ENCODE peak calls at places on chromosomes 13 and 19, in four cellular contexts. One of them, this sample, is unnamed.

GRCh38 chr13:25775986-25776385 is 275.8 kb downstream of the SHISA2 start:
- DNase-seq in GM12878: no peak
- DNase-seq in H1: no peak
- DNase-seq in K562: no peak
- DNase-seq in this sample: no peak

GRCh38 chr13:108155185-108156106 is 59.9 kb downstream of the LIG4 start:
- DNase-seq in GM12878: no peak
- DNase-seq in H1: peak
- DNase-seq in K562: peak
- DNase-seq in this sample: peak

GRCh38 chr13:67100723-67101122 is 129.4 kb downstream of the PCDH9 start:
- DNase-seq in GM12878: no peak
- DNase-seq in H1: no peak
- DNase-seq in K562: no peak
- DNase-seq in this sample: no peak

GRCh38 chr19:8320564-8321066 is 560 bp downstream of the NDUFA7 start:
- DNase-seq in GM12878: no peak
- DNase-seq in H1: no peak
- DNase-seq in K562: no peak
- DNase-seq in this sample: peak

GRCh38 chr13:31053098-31053497 is 108.6 kb downstream of the HSPH1 start:
- DNase-seq in GM12878: no peak
- DNase-seq in H1: no peak
- DNase-seq in K562: no peak
- DNase-seq in this sample: no peak

GRCh38 chr13:34751044-34751443 is 191.0 kb upstream of the NBEA start:
- DNase-seq in GM12878: no peak
- DNase-seq in H1: no peak
- DNase-seq in K562: no peak
- DNase-seq in this sample: no peak

GRCh38 chr13:70237131-70237530 is 128.9 kb upstream of the KLHL1 start:
- DNase-seq in GM12878: no peak
- DNase-seq in H1: no peak
- DNase-seq in K562: no peak
- DNase-seq in this sample: no peak

GRCh38 chr13:113366031-113366588 is 2.2 kb upstream of the GRTP1 start:
- DNase-seq in GM12878: no peak
- DNase-seq in H1: peak
- DNase-seq in K562: no peak
- DNase-seq in this sample: no peak

GRCh38 chr19:12987781-12988180 is 7.5 kb upstream of the NFIX start:
- DNase-seq in GM12878: no peak
- DNase-seq in H1: no peak
- DNase-seq in K562: no peak
- DNase-seq in this sample: no peak

GRCh38 chr19:45474941-45475516 is 7.2 kb downstream of the FOSB start:
- DNase-seq in GM12878: no peak
- DNase-seq in H1: no peak
- DNase-seq in K562: no peak
- DNase-seq in this sample: no peak

GRCh38 chr19:21697171-21697570 is 70.2 kb downstream of the ZNF100 start:
- DNase-seq in GM12878: no peak
- DNase-seq in H1: no peak
- DNase-seq in K562: no peak
- DNase-seq in this sample: no peak

GRCh38 chr19:41031926-41032325 is 40.8 kb downstream of the CYP2B6 start:
- DNase-seq in GM12878: no peak
- DNase-seq in H1: no peak
- DNase-seq in K562: no peak
- DNase-seq in this sample: no peak

GRCh38 chr13:31073859-31074718 is 87.6 kb downstream of the HSPH1 start:
- DNase-seq in GM12878: peak
- DNase-seq in H1: no peak
- DNase-seq in K562: no peak
- DNase-seq in this sample: no peak

GRCh38 chr19:13060233-13060963 is 42.3 kb downstream of the LYL1 start:
- DNase-seq in GM12878: no peak
- DNase-seq in H1: peak
- DNase-seq in K562: peak
- DNase-seq in this sample: peak

GRCh38 chr13:111156421-111156820 is 41.3 kb downstream of the ARHGEF7 start:
- DNase-seq in GM12878: no peak
- DNase-seq in H1: no peak
- DNase-seq in K562: no peak
- DNase-seq in this sample: no peak

GRCh38 chr13:113771709-113772331 is 12.8 kb downstream of the TMEM255B start:
- DNase-seq in GM12878: no peak
- DNase-seq in H1: no peak
- DNase-seq in K562: no peak
- DNase-seq in this sample: no peak

GRCh38 chr19:54153731-54154326 is 5.7 kb downstream of the LENG1 start:
- DNase-seq in GM12878: no peak
- DNase-seq in H1: no peak
- DNase-seq in K562: no peak
- DNase-seq in this sample: no peak

GRCh38 chr19:4732680-4733114 is 9.1 kb upstream of the DPP9 start:
- DNase-seq in GM12878: no peak
- DNase-seq in H1: peak
- DNase-seq in K562: peak
- DNase-seq in this sample: peak

GRCh38 chr19:3785938-3786824 is at the start of gene MATK:
- DNase-seq in GM12878: no peak
- DNase-seq in H1: peak
- DNase-seq in K562: peak
- DNase-seq in this sample: no peak

GRCh38 chr13:95552208-95552538 is 347 bp upstream of the CLDN10 start:
- DNase-seq in GM12878: no peak
- DNase-seq in H1: no peak
- DNase-seq in K562: no peak
- DNase-seq in this sample: no peak

GRCh38 chr13:60267498-60268202 is 103.9 kb upstream of the DIAPH3 start:
- DNase-seq in GM12878: no peak
- DNase-seq in H1: peak
- DNase-seq in K562: no peak
- DNase-seq in this sample: no peak

GRCh38 chr19:13022111-13022858 is 27.0 kb downstream of the NFIX start:
- DNase-seq in GM12878: no peak
- DNase-seq in H1: no peak
- DNase-seq in K562: no peak
- DNase-seq in this sample: no peak

GRCh38 chr13:95185851-95186250 is 115.4 kb downstream of the ABCC4 start:
- DNase-seq in GM12878: no peak
- DNase-seq in H1: no peak
- DNase-seq in K562: no peak
- DNase-seq in this sample: no peak

GRCh38 chr13:50527612-50528509 is 315.6 kb downstream of the DLEU7 start:
- DNase-seq in GM12878: no peak
- DNase-seq in H1: no peak
- DNase-seq in K562: no peak
- DNase-seq in this sample: no peak

GRCh38 chr19:14542721-14543328 is 13.4 kb downstream of the TECR start:
- DNase-seq in GM12878: no peak
- DNase-seq in H1: no peak
- DNase-seq in K562: peak
- DNase-seq in this sample: no peak
- TF ChIP-seq CBX5 in GM12878: no peak
- TF ChIP-seq CBX5 in H1: no peak
- TF ChIP-seq CBX5 in K562: no peak
- TF ChIP-seq CBX5 in this sample: no peak

DNA sequence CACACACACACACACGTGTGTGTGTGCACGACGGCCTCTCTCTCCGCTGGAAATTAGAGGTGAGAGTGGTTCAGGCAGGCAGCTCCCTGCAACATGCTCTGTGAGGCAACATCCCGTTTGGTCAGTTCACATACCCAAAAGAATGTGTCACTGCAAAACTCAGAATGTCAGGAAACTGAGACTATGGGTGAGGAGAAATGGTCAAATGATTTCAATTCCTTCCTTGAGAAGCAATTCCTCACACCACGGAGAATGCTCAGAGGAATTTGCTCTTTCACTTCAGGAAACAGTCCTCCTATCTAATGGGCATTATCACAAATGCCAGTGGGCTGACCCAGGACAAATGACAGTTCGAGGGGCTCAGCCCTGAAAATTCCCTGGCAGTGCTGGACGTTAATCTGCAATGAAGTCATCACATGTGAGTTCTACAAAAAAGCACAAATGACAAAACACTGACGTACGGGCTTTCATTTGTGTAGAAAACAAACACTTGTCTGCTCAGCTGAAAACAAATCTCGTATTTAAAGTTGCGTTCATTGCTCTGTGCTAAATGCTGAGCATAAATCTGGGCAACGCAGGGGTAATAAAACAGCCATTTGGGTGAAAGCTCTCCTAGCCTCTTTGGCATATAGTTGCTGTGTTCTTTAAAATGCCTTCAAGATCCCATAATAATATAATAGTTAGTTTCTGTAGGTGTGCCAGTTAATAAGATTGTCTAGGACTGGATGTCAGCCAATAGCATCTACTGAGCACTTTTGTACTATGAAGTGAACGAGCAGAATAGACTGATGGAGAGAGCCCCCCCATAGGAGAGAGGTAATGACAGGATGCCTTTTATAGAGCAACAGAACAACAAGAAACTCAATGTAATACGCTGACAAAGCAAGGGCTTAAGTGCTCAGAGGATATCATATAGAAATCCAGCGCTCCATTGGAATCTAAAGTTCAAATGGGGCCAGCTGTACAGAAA is 18.7 kb upstream of the LATS2 start:
- DNase-seq in GM12878: no peak
- DNase-seq in H1: no peak
- DNase-seq in K562: no peak
- DNase-seq in this sample: peak
- TF ChIP-seq CBX5 in GM12878: no peak
- TF ChIP-seq CBX5 in H1: no peak
- TF ChIP-seq CBX5 in K562: no peak
- TF ChIP-seq CBX5 in this sample: no peak

GRCh38 chr13:73403362-73404150 is 344.8 kb downstream of the KLF5 start:
- DNase-seq in GM12878: no peak
- DNase-seq in H1: no peak
- DNase-seq in K562: no peak
- DNase-seq in this sample: no peak
- TF ChIP-seq CBX5 in GM12878: no peak
- TF ChIP-seq CBX5 in H1: no peak
- TF ChIP-seq CBX5 in K562: no peak
- TF ChIP-seq CBX5 in this sample: no peak

DNA sequence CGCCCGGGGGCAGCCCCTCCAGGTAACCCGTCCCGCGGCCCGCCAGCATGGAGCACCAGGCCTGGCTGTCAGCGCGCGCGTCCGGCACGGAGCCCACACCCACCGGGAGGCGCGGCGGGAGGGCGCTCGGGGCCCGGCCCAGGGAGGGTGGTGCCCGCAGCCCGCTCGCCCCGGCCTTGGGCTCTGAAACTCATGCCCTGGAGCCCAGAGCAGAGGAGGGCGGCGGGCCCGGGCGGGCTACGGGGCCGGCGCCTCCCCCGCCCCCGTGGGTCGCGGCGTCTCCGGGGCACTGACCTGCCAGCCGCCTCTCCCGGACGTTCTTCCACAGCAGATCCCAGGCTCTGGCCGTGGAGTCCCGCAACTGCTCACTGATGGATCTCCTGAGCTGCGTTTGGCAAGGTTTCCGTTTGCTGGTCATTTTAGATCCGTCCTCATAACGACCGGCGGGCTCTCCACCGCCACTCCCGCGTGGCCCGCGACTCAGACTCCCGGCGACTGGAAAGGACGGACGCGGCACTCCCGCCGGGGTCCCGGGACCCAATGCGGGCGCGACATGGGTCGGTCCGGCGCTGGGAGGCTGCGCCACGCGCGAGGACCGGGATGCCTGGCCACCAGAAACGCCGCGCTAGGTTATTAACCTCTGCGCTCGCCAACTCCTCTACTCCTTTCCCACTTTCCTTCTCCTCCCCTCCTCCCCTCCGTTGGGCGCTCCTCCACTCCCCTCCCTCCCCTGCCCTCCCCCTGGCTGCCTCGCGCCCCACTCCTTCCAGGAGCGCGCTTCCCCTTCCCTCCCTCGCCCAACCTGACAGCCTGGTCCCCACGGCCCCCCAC is 64.7 kb upstream of the STARD13 start:
- DNase-seq in GM12878: no peak
- DNase-seq in H1: peak
- DNase-seq in K562: no peak
- DNase-seq in this sample: no peak
- TF ChIP-seq CBX5 in GM12878: no peak
- TF ChIP-seq CBX5 in H1: no peak
- TF ChIP-seq CBX5 in K562: no peak
- TF ChIP-seq CBX5 in this sample: no peak

DNA sequence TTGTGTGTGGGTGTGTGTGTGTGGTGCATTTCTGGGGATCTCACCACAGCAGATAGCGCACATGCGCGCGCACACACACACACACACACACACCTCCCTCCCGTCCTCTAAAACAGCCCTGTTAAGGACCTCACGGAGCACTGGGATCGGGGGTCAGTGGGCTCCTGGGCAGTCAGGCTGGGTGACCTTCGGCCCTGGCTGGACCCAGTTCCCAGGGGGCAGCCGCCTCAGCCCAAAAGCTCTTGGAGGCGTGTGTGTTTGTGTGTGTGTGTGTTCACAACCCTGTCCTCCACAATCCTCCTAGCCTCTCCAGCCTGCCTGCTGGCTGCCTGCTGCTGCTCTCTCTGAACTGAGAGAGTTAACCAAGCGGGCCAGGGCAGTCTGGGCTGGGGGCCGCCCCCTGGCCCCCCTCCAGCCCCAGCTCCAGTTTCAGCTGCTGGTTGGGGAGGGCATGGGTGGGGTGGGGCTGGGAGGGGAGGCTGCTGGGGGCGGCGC is 272 bp upstream of the FXYD1 start:
- DNase-seq in GM12878: no peak
- DNase-seq in H1: no peak
- DNase-seq in K562: no peak
- DNase-seq in this sample: no peak
- TF ChIP-seq CBX5 in GM12878: no peak
- TF ChIP-seq CBX5 in H1: no peak
- TF ChIP-seq CBX5 in K562: no peak
- TF ChIP-seq CBX5 in this sample: no peak